ENCODE peak calls at places on chromosome 22, in four cellular contexts. G is K562, K is IMR-90, U is SK-N-SH. H is an unnamed sample.

GRCh38 chr22:43512279-43512678 is 100.5 kb downstream of the MPPED1 start:
- DNase-seq in G (no peak), K (no peak), U (no peak), H (no peak)

GRCh38 chr22:44450503-44450902 is 47.5 kb downstream of the RTL6 start:
- DNase-seq in G (no peak), K (no peak), U (no peak), H (no peak)

GRCh38 chr22:45341503-45341902 is 31.8 kb downstream of the FAM118A start:
- DNase-seq in G (no peak), K (no peak), U (no peak), H (no peak)

GRCh38 chr22:29689201-29689871 is 30.5 kb upstream of the CABP7 start:
- DNase-seq in G (no peak), K (no peak), U (no peak), H (no peak)

GRCh38 chr22:40498454-40499186 is 128.2 kb downstream of the SGSM3 start:
- DNase-seq in G (no peak), K (peak), U (no peak), H (peak)

GRCh38 chr22:16789860-16790493 is 35.2 kb downstream of the XKR3 start:
- DNase-seq in G (no peak), K (no peak), U (no peak), H (no peak)

GRCh38 chr22:29270475-29271271 is 2.6 kb downstream of the EWSR1 start:
- DNase-seq in G (peak), K (peak), U (no peak), H (peak)

GRCh38 chr22:48827228-48827810 is 1000.4 kb downstream of the BRD1 start:
- DNase-seq in G (no peak), K (no peak), U (no peak), H (no peak)

GRCh38 chr22:50201191-50202129 is 649 bp downstream of the SELENOO start:
- DNase-seq in G (peak), K (no peak), U (no peak), H (peak)

GRCh38 chr22:44381761-44382454 is 69.2 kb upstream of the SHISAL1 start:
- DNase-seq in G (no peak), K (no peak), U (no peak), H (no peak)

GRCh38 chr22:38088723-38089473 is 4.9 kb upstream of the SLC16A8 start:
- DNase-seq in G (no peak), K (no peak), U (peak), H (no peak)

GRCh38 chr22:44816141-44816540 is 63.8 kb downstream of the ARHGAP8 start:
- DNase-seq in G (no peak), K (no peak), U (no peak), H (no peak)

GRCh38 chr22:19109198-19110063 is 12.8 kb downstream of the DGCR2 start:
- DNase-seq in G (peak), K (peak), U (no peak), H (peak)

GRCh38 chr22:16960220-16960883 is 47.7 kb downstream of the GAB4 start:
- DNase-seq in G (no peak), K (no peak), U (no peak), H (no peak)

GRCh38 chr22:17930455-17931313 is 93.7 kb downstream of the MICAL3 start:
- DNase-seq in G (no peak), K (no peak), U (no peak), H (peak)

DNA sequence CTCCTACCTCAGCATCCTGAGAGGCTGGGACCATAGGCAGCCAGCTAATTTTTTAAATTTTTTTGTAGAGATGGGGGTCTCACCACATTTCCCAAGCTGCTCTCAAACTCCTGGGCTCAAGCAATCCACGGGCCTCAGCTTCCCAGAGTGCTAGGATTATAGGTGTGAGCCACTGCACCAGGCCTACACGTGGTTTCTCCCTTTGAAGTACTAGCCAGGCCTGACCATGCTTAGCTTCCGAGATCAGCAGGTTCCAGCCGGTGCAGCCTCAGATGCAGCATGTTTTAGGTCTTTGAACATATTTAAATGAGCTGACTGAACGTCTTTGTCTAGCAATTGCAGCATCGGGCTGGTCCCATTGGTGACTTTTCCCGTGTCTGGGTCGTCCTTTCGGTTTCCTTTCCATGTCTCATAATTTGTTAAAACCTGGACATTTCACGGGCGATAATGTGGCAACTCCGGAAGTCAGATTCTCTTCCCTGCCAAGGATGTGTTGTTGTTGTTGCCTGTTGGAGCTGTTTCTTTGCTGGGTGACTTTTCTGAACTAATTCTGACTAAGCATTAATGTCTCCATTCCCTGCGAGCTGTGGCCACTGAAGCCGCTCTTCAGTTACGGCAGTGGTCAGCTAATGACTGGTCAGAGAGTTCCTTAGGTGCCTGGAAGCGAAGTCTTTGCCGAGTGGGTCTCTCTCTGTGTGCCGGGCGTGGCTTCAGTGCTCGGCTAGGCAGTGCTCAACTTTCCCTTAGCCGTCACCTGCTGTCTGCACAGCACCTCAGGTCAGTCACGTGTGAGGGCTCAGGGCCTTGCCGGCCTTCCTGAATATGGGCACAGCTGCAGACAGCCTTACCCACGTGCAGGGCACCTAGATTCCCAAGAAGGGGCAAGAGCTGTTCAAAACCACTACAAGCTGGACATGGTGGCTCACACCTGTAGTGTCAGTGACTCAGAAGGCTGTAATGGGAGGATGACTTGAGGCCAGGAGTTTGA is 3.7 kb upstream of the CYP2D6 start:
- DNase-seq in G (no peak), K (no peak), U (no peak), H (no peak)
- TF ChIP-seq MXI1 in G (no peak), K (no peak), U (no peak), H (no peak)

DNA sequence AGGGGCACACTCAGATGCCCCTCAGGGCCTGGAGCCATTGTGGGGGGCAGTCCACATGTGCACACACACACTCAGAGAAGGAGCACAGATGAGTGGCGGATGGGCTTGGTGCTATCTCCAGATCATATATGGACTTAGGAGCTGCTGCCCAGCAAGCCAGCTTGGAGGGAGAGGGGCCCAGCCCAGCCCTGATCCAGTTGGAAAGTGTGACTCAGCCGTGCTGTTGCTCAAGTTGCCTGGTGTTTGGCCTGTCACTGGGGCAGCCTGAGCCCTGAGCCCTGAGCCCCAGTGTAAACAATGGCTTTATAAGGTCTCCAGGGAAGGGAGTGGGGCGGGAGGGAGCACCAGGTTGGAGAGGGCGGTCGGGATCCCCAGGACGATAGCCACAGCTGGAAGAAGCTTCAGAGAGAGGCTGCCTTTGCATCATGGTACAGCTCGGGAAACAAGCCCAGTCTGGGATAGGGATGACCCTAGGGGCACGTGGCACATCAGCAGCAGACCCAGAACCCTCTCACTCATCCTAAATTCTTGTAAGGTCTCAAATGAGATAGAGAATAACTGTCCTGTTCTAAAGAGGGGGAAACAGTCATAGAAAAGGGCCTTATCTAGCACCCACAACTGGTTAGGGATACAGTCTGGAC is 4.8 kb downstream of the SELENOM start:
- DNase-seq in G (peak), K (peak), U (no peak), H (peak)
- TF ChIP-seq MXI1 in G (no peak), K (peak), U (no peak), H (peak)

GRCh38 chr22:46379301-46379930 is 43.9 kb downstream of the TRMU start:
- DNase-seq in G (no peak), K (no peak), U (no peak), H (peak)
- TF ChIP-seq MXI1 in G (no peak), K (no peak), U (no peak), H (no peak)

GRCh38 chr22:36326178-36327161 is 61.3 kb downstream of the MYH9 start:
- DNase-seq in G (no peak), K (no peak), U (no peak), H (no peak)

GRCh38 chr22:36323855-36324331 is 63.9 kb downstream of the MYH9 start:
- DNase-seq in G (no peak), K (no peak), U (no peak), H (no peak)

GRCh38 chr22:36324414-36324813 is 63.4 kb downstream of the MYH9 start:
- DNase-seq in G (no peak), K (no peak), U (no peak), H (no peak)

GRCh38 chr22:36323182-36323854 is 64.4 kb downstream of the MYH9 start:
- DNase-seq in G (no peak), K (peak), U (no peak), H (no peak)

DNA sequence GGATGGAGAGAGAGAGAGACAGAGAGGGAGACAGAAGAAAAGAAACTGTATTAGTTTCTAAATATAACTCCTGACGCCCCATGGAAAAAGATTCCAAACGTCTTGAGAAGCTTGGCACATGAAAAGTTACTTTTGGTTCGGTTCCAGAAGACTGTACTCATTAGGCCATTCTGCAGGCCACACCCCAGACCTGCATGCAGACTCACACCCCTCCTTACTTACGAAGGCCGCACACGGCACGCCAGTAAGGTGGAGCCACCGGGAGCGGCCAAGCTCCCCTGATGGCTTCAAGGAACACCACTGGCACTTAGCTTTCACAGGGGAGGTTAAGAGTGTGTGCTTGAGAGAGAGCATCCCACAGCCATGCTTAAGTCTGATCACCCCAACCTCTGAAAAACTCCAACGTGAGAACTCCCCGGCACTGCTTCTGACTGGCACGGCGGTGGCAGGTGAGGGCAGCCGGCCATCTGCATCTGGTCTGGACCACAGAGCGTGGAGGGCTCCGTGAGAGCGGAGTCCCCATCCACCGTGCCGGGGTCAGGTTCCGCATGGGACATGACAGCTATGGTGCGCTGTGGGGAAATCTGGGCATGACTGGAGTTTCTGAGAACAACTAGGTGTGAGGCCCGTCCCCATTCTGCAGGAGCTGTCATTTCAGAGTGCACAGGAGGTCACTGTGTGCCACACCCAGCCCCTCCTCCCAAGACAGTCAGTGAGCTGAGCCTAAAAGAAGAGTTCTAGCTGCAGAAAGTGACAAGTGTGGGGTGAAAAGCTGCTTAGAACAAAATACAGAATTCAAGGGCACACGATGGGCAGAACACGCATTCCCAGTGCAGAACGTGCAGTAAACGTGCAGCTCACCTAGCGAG is 62.4 kb downstream of the MYH9 start:
- DNase-seq in G (no peak), K (peak), U (no peak), H (no peak)
- TF ChIP-seq MXI1 in G (no peak), K (no peak), U (no peak), H (no peak)

DNA sequence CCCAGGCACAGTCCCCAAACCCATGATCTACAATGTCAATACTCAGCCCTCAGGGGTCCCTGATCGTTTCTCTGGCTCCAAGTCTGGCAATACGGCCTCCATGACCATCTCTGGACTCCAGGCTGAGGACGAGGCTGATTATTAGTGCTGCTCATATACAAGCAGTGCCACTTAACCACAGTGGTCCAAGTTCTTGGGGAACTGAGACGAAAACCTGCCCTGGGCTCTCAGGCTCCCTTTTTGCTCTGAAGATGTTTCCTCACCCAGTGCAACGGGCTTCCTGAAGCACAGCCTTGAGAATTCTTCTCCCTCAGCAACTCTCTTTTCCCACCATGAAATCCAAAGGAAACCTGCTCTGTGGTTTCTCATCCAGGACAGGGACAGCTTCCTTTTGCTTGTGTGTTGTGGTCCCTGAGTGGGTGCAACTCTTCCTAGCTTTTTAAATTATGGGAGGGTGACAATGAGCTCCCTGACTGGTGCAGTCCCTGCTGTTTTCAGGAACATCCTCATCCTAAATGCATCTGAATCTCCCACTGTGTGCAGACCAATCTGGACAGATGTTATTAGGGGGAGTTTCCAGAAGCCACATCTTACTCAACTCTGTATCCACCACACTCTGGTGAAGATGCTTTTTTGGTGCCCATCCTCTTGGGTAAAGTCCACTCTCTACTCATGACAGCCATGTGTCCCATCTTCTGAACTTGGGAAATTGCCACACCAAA is 30.6 kb upstream of the IGLL5 start:
- DNase-seq in G (no peak), K (no peak), U (no peak), H (no peak)
- TF ChIP-seq MXI1 in G (no peak), K (no peak), U (no peak), H (no peak)

H was measured in HepG2.